ENCODE peak calls at places on chromosomes 2 and 18, in ten cellular contexts. O, K, S, Z, M, E, N, J, U and W are unnamed samples.

GRCh38 chr18:28158083-28158581 is 18.8 kb downstream of the CDH2 start:
- DNase-seq in E (no peak), K (no peak), M (no peak), Z (no peak), U (peak), J (no peak), S (no peak), O (no peak), N (peak), W (no peak)

GRCh38 chr2:68344031-68344430 is 21.1 kb upstream of the PLEK start:
- DNase-seq in J (no peak), Z (no peak), E (no peak), O (no peak), S (no peak), U (no peak), M (no peak), K (no peak), N (no peak), W (no peak)

GRCh38 chr2:156345582-156345981 is 13.1 kb upstream of the NR4A2 start:
- DNase-seq in K (no peak), O (no peak), U (no peak), S (no peak), M (no peak), J (no peak), N (no peak), E (no peak), Z (no peak), W (no peak)

GRCh38 chr2:136117391-136117841 is 533 bp downstream of the CXCR4 start:
- DNase-seq in Z (no peak), J (peak), S (no peak), U (peak), M (peak), E (no peak), N (peak), O (no peak), K (peak), W (no peak)

GRCh38 chr2:131413148-131413747 is 49.3 kb upstream of the RAB6D start:
- DNase-seq in E (peak), S (no peak), N (peak), U (peak), J (no peak), K (no peak), O (no peak), Z (no peak), M (peak), W (no peak)

GRCh38 chr18:48230459-48231113 is 178.6 kb downstream of the ZBTB7C start:
- DNase-seq in E (peak), N (peak), S (no peak), M (peak), U (peak), O (no peak), Z (no peak), K (peak), J (peak), W (no peak)

GRCh38 chr2:37388074-37388473 is 43.6 kb downstream of the QPCT start:
- DNase-seq in K (no peak), O (no peak), S (no peak), M (no peak), U (peak), N (peak), E (no peak), J (no peak), Z (no peak), W (no peak)

GRCh38 chr2:104708967-104709366 is 144.9 kb upstream of the POU3F3 start:
- DNase-seq in S (no peak), K (no peak), N (no peak), J (no peak), M (no peak), E (no peak), U (no peak), O (no peak), Z (no peak), W (no peak)

GRCh38 chr2:224009605-224010330 is 29.3 kb downstream of the SERPINE2 start:
- DNase-seq in M (no peak), K (no peak), Z (no peak), O (no peak), E (no peak), J (no peak), U (peak), N (peak), S (no peak), W (no peak)

GRCh38 chr2:7133521-7133920 is 216.3 kb downstream of the RNF144A start:
- DNase-seq in E (no peak), O (no peak), U (no peak), N (peak), S (no peak), M (peak), J (no peak), Z (no peak), K (no peak), W (no peak)

GRCh38 chr18:73646196-73646595 is 501.4 kb downstream of the FBXO15 start:
- DNase-seq in K (no peak), S (no peak), M (no peak), Z (no peak), N (no peak), U (peak), J (no peak), O (no peak), E (no peak), W (no peak)

GRCh38 chr2:127425540-127426490 is 7.6 kb downstream of the PROC start:
- DNase-seq in J (no peak), E (no peak), Z (no peak), O (no peak), M (no peak), K (no peak), U (no peak), S (no peak), N (no peak), W (no peak)

GRCh38 chr2:20501974-20502373 is 55.1 kb downstream of the RHOB start:
- DNase-seq in M (no peak), N (peak), J (no peak), S (no peak), U (peak), K (peak), E (no peak), O (no peak), Z (peak), W (peak)

GRCh38 chr18:48842259-48843061 is 108.3 kb downstream of the SMAD7 start:
- DNase-seq in U (no peak), S (no peak), K (peak), O (no peak), Z (no peak), E (no peak), J (peak), M (no peak), N (peak), W (peak)

GRCh38 chr2:105378921-105379383 is 19.9 kb downstream of the FHL2 start:
- DNase-seq in K (no peak), M (no peak), E (no peak), J (no peak), N (peak), U (no peak), O (peak), S (peak), Z (no peak), W (no peak)

GRCh38 chr2:199307461-199307860 is 150.3 kb downstream of the SATB2 start:
- DNase-seq in K (no peak), N (no peak), U (peak), Z (no peak), M (no peak), O (no peak), S (no peak), J (no peak), E (no peak), W (no peak)

GRCh38 chr2:10501521-10501961 is 53.4 kb upstream of the ODC1 start:
- DNase-seq in O (peak), M (no peak), S (no peak), J (peak), E (no peak), U (no peak), N (no peak), K (no peak), Z (no peak), W (no peak)

GRCh38 chr18:77043541-77044280 is 88.9 kb downstream of the MBP start:
- DNase-seq in M (no peak), E (no peak), N (no peak), S (no peak), J (no peak), O (no peak), K (no peak), Z (no peak), U (no peak), W (no peak)

GRCh38 chr18:44852818-44853217 is 172.1 kb downstream of the SETBP1 start:
- DNase-seq in U (no peak), J (no peak), K (no peak), N (no peak), Z (no peak), E (no peak), S (no peak), M (no peak), O (no peak), W (no peak)

GRCh38 chr2:141493936-141494335 is 636.9 kb downstream of the LRP1B start:
- DNase-seq in U (no peak), O (no peak), K (no peak), S (no peak), J (no peak), E (no peak), N (no peak), Z (no peak), M (no peak), W (no peak)

GRCh38 chr2:172248381-172249173 is 145.9 kb upstream of the DLX2 start:
- DNase-seq in K (no peak), M (peak), N (no peak), Z (no peak), O (no peak), S (no peak), U (no peak), J (no peak), E (no peak), W (no peak)

GRCh38 chr2:74174909-74175308 is 3.8 kb downstream of the MOB1A start:
- DNase-seq in M (no peak), U (no peak), J (no peak), N (no peak), Z (no peak), O (no peak), E (no peak), S (no peak), K (no peak), W (no peak)
- H3K4me3 ChIP-seq in M (no peak), U (no peak), J (no peak), N (no peak), Z (no peak), O (no peak), E (no peak), S (no peak), K (no peak), W (no peak)

DNA sequence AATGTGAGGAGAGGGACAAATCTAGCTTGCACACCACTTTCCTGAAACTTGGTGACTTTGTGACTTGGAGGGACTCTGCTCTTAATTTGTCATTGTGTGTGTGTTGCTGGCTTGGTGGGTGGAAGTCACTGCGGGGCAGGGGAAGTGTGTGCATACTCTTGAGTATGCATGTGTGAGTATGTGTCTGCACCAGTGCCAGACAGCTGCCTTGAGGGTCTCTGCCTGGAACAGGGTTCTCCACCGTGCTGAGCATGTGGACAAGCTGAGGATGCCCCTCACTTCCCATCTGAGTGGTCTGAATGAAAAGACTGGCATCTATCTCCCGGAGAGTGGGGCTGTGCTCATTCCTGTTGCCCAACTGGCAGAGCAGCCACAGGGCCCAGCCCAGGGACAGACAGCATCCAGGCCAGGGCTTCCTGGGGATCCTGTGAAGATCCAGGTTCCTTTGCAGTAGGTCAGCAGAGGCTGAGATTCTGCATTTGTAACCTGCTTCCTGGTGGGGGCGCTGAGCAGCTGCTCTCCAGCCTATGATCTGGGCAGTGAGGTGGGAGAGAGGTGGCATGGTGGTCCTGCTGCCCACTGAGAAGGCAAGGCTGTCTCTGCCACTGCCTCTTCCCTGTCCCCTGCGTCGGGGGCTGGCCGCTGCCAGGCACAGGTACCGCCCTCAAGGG is 138.9 kb upstream of the HAAO start:
- DNase-seq in S (no peak), N (no peak), J (no peak), K (no peak), M (peak), E (no peak), Z (no peak), O (no peak), U (no peak), W (no peak)
- TF ChIP-seq CTCF in S (no peak), N (peak), J (no peak), K (no peak), M (peak), E (peak), Z (peak), O (no peak), U (peak), W (peak)

GRCh38 chr2:63735263-63735662 is 106.4 kb upstream of the UGP2 start:
- DNase-seq in U (peak), Z (no peak), K (no peak), M (no peak), N (peak), O (no peak), E (no peak), J (no peak), S (no peak), W (no peak)
- H3K4me3 ChIP-seq in U (no peak), Z (no peak), K (no peak), M (no peak), N (no peak), O (no peak), E (no peak), J (no peak), S (no peak), W (no peak)

GRCh38 chr2:160281213-160281612 is 81.1 kb upstream of the ITGB6 start:
- DNase-seq in J (no peak), K (no peak), U (no peak), S (no peak), Z (no peak), N (no peak), M (no peak), O (no peak), E (no peak), W (no peak)

GRCh38 chr2:160275646-160276045 is 75.6 kb upstream of the ITGB6 start:
- DNase-seq in Z (no peak), K (no peak), J (no peak), N (no peak), U (no peak), O (no peak), S (no peak), E (no peak), M (no peak), W (no peak)

GRCh38 chr2:160278101-160278888 is 78.2 kb upstream of the ITGB6 start:
- DNase-seq in E (no peak), J (no peak), Z (no peak), N (no peak), M (no peak), O (no peak), K (no peak), S (no peak), U (no peak), W (no peak)

GRCh38 chr2:160279813-160280465 is 79.9 kb upstream of the ITGB6 start:
- DNase-seq in M (no peak), Z (no peak), E (no peak), N (no peak), O (no peak), J (no peak), K (no peak), S (no peak), U (no peak), W (no peak)

GRCh38 chr2:160278889-160279196 is 78.8 kb upstream of the ITGB6 start:
- DNase-seq in N (peak), U (peak), M (peak), O (no peak), K (no peak), J (no peak), S (no peak), E (no peak), Z (no peak), W (no peak)
- TF ChIP-seq CTCF in N (peak), U (peak), M (peak), O (no peak), K (peak), J (no peak), S (peak), E (peak), Z (peak), W (peak)

GRCh38 chr2:46856336-46856735 is 59.3 kb downstream of the MCFD2 start:
- DNase-seq in E (no peak), K (no peak), J (no peak), S (peak), M (no peak), O (no peak), Z (no peak), U (no peak), N (no peak), W (no peak)

GRCh38 chr2:46857871-46858696 is 57.5 kb downstream of the MCFD2 start:
- DNase-seq in N (peak), U (peak), Z (peak), M (no peak), S (no peak), J (no peak), O (no peak), K (no peak), E (no peak), W (no peak)

GRCh38 chr2:46858697-46859080 is 56.9 kb downstream of the MCFD2 start:
- DNase-seq in J (no peak), Z (peak), N (peak), S (no peak), U (peak), K (no peak), M (no peak), O (no peak), E (no peak), W (no peak)

GRCh38 chr2:46854260-46854659 is 61.3 kb downstream of the MCFD2 start:
- DNase-seq in U (no peak), Z (no peak), E (no peak), J (no peak), S (no peak), N (no peak), O (no peak), K (no peak), M (no peak), W (no peak)

GRCh38 chr2:46855805-46856204 is 59.8 kb downstream of the MCFD2 start:
- DNase-seq in J (no peak), N (no peak), Z (no peak), E (no peak), S (no peak), U (no peak), O (no peak), M (no peak), K (no peak), W (no peak)
- H3K4me3 ChIP-seq in J (no peak), N (no peak), Z (no peak), E (peak), S (no peak), U (no peak), O (no peak), M (no peak), K (no peak), W (no peak)

GRCh38 chr2:183248866-183249567 is 124.8 kb downstream of the NUP35 start:
- DNase-seq in O (no peak), U (peak), E (peak), N (peak), Z (no peak), K (no peak), M (peak), J (no peak), S (no peak), W (no peak)
- TF ChIP-seq CTCF in O (peak), U (no peak), E (peak), N (peak), Z (peak), K (peak), M (peak), J (no peak), S (peak), W (peak)

GRCh38 chr2:27442981-27443323 is 771 bp downstream of the KRTCAP3 start:
- DNase-seq in E (no peak), M (no peak), K (peak), N (peak), S (no peak), U (no peak), Z (no peak), J (peak), O (no peak), W (no peak)
- H3K4me3 ChIP-seq in E (peak), M (peak), K (peak), N (no peak), S (peak), U (no peak), Z (no peak), J (peak), O (no peak), W (no peak)

GRCh38 chr2:3535467-3535793 is 16.1 kb upstream of the ADI1 start:
- DNase-seq in O (no peak), K (no peak), S (no peak), Z (no peak), J (no peak), N (no peak), E (no peak), U (no peak), M (no peak), W (no peak)

GRCh38 chr2:3534251-3534814 is 15.0 kb upstream of the ADI1 start:
- DNase-seq in Z (no peak), N (no peak), S (no peak), J (no peak), O (peak), U (no peak), K (no peak), E (no peak), M (no peak), W (no peak)

GRCh38 chr2:3535794-3536681 is 16.7 kb upstream of the ADI1 start:
- DNase-seq in S (peak), Z (peak), N (peak), K (peak), E (peak), U (peak), O (peak), M (no peak), J (peak), W (peak)

GRCh38 chr2:3539836-3540235 is 18.3 kb downstream of the RNASEH1 start:
- DNase-seq in N (no peak), K (no peak), E (no peak), S (no peak), U (no peak), J (no peak), O (peak), M (peak), Z (no peak), W (no peak)

DNA sequence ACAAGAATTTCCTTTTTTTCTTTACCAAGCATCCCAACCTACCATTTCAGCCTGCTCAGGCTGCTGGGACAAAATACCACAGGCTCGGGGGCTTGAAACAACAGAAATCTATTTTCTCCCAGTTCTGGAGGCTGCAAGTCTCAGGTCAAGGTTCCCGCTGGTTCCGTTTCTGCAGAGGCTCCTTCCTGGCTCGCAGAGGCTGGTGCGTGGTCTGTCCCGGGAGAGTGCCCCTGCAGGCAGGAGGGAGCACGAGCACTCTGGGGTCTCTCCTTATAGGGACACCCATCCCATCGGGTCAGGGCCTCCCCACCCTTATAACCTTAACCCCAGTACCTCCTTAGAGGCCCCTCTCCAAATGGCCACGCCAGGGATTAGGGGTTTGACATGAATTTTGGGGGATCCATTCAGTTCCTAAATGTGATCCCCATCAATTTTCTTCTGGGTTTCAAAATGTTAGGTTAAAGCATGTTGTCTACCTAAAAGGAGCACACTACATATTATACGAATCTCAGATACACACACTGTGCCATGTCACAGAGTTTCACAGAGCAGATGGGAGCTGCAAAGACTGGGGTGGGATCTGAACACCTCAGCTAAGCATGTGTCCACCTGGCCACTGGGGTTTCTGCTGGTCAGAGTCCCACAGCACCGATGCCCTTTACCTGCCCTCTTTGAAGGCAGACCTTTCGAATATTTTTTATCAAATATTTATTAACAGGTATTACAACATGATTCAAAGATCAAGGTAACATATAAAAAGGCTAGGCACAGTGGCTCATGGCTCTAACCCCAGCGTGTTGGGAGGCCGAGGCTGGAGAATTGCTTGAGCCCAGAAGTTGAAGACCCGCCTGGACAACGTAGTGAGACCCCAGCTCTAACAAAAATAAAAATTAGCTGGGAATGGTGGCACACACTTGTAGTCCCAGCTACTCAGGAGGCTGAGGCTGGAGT is 17.6 kb upstream of the ADI1 start:
- DNase-seq in J (no peak), E (peak), U (peak), M (peak), K (peak), Z (no peak), O (peak), S (no peak), N (peak), W (no peak)
- TF ChIP-seq CTCF in J (no peak), E (peak), U (peak), M (peak), K (peak), Z (peak), O (peak), S (no peak), N (peak), W (peak)

GRCh38 chr2:226837787-226838603 is 2.1 kb downstream of the RHBDD1 start:
- DNase-seq in K (no peak), S (no peak), N (no peak), J (no peak), E (no peak), U (no peak), M (no peak), O (no peak), Z (no peak), W (no peak)
- H3K4me3 ChIP-seq in K (no peak), S (no peak), N (no peak), J (no peak), E (no peak), U (no peak), M (no peak), O (no peak), Z (no peak), W (no peak)